ENCODE peak calls at places on chromosome 1, in six cellular contexts. B is HCT116, X is GM12878, V is K562, A is H1, C is HepG2. T is an unnamed sample. For H3K4me1 and H3K9me3, the result is how much of the 10 kb centered on the place peaks cover.

GRCh38 chr1:77024500-77024899 is 157.2 kb downstream of the ST6GALNAC5 start:
- DNase-seq in B (no peak), X (no peak), V (no peak), A (no peak), C (peak), T (no peak)

GRCh38 chr1:76547916-76548315 is 319.4 kb upstream of the ST6GALNAC5 start:
- DNase-seq in B (no peak), X (no peak), V (no peak), A (no peak), C (no peak), T (peak)

GRCh38 chr1:93575586-93576271 is 105.9 kb downstream of the BCAR3 start:
- DNase-seq in B (no peak), X (no peak), V (no peak), A (no peak), C (no peak), T (no peak)

GRCh38 chr1:227789042-227789880 is 26.2 kb upstream of the PRSS38 start:
- DNase-seq in B (no peak), X (no peak), V (no peak), A (peak), C (no peak), T (no peak)

GRCh38 chr1:96722161-96722908 is 751 bp downstream of the PTBP2 start:
- DNase-seq in B (no peak), X (no peak), V (peak), A (peak), C (peak), T (peak)

GRCh38 chr1:229664133-229664689 is 38.2 kb downstream of the URB2 start:
- DNase-seq in B (no peak), X (peak), V (peak), A (no peak), C (no peak), T (no peak)

GRCh38 chr1:86703696-86704455 is 500 bp upstream of the SH3GLB1 start:
- DNase-seq in B (no peak), X (peak), V (no peak), A (no peak), C (peak), T (no peak)

GRCh38 chr1:9258629-9259028 is 24.1 kb downstream of the H6PD start:
- DNase-seq in B (no peak), X (no peak), V (no peak), A (no peak), C (no peak), T (no peak)

GRCh38 chr1:92877081-92877711 is 45.4 kb downstream of the RPL5 start:
- DNase-seq in B (no peak), X (no peak), V (no peak), A (no peak), C (no peak), T (no peak)

GRCh38 chr1:22197644-22198043 is 54.7 kb upstream of the WNT4 start:
- DNase-seq in B (no peak), X (no peak), V (no peak), A (no peak), C (no peak), T (no peak)

GRCh38 chr1:80056179-80056578 is 1049.6 kb upstream of the ADGRL4 start:
- DNase-seq in B (no peak), X (no peak), V (no peak), A (no peak), C (no peak), T (no peak)

GRCh38 chr1:29800522-29800956 is 564.2 kb downstream of the PTPRU start:
- DNase-seq in B (peak), X (no peak), V (peak), A (no peak), C (no peak), T (no peak)

GRCh38 chr1:147496571-147496970 is 44.7 kb upstream of the BCL9 start:
- DNase-seq in B (peak), X (no peak), V (peak), A (no peak), C (peak), T (no peak)

GRCh38 chr1:81213279-81213678 is 587.5 kb upstream of the ADGRL2 start:
- DNase-seq in B (no peak), X (no peak), V (no peak), A (no peak), C (no peak), T (no peak)

GRCh38 chr1:211632808-211633522 is 42.5 kb downstream of the NEK2 start:
- DNase-seq in B (no peak), X (no peak), V (no peak), A (no peak), C (no peak), T (no peak)

GRCh38 chr1:25622526-25622925 is 5.9 kb downstream of the MAN1C1 start:
- DNase-seq in B (no peak), X (no peak), V (no peak), A (no peak), C (no peak), T (no peak)

GRCh38 chr1:25520446-25521061 is 22.9 kb upstream of the LDLRAP1 start:
- DNase-seq in B (peak), X (peak), V (peak), A (peak), C (peak), T (no peak)

GRCh38 chr1:184427722-184428121 is 40.9 kb downstream of the C1orf21 start:
- DNase-seq in B (no peak), X (no peak), V (no peak), A (no peak), C (no peak), T (no peak)

GRCh38 chr1:125065821-125066180 is 3881.0 kb downstream of the SRGAP2C start:
- DNase-seq in B (no peak), X (no peak), V (no peak), A (no peak), C (no peak), T (no peak)

GRCh38 chr1:206774096-206774495 is 1.8 kb upstream of the IL10 start:
- DNase-seq in B (no peak), X (no peak), V (no peak), A (no peak), C (no peak), T (no peak)

DNA sequence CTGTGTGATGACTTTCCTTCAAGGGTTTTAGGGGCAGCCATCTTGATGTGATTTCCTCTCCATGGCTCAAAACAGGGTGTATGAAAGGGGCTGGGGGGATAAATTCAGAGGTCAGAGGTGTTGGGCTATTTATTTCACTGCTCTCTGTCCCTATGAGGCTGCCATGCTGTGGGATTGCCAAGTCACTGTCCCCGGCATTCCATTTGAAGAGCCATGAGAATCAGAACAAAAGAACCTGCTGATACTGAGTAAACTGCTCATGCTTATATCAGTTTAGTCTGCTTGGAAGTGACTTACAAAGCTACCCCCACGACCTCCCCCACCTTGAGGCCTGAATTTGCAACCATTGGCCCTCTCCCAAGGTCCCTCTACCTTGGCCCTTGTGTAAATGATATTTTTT is 72.3 kb upstream of the UBE2U start:
- DNase-seq in B (no peak), X (no peak), V (no peak), A (no peak), C (no peak), T (no peak)
- H3K4me1 ChIP-seq in B (under half), X (under half), V (under half), A (under half), C (under half), T (under half)

DNA sequence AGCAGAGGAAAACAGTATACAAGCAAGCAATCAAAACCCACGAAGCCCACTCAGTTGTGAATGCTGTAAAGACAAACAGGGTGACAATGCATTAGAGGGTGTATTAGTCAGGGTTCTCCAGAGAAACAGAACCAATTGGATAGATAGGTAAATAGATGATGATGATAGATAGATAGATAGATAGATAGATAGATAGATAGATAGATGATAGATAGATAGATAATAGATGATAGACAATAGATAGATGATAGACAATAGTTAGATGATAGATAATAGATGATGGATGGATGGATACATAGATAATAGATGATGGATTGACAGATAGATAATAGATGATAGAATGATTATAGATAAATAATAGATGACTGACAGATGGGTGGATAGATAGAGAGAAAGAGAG is 48.3 kb downstream of the LRRC38 start:
- DNase-seq in B (no peak), X (no peak), V (no peak), A (no peak), C (no peak), T (no peak)
- H3K9me3 ChIP-seq in B (under half), X (under half), V (under half), A (half or more), C (under half), T (under half)

GRCh38 chr1:183272390-183272801 is 86.3 kb downstream of the LAMC2 start:
- DNase-seq in B (no peak), X (no peak), V (no peak), A (no peak), C (no peak), T (no peak)
- TF ChIP-seq ZNF274 in B (no peak), X (no peak), V (no peak), A (no peak), C (no peak), T (no peak)

GRCh38 chr1:98322966-98323365 is 338.6 kb upstream of the SNX7 start:
- DNase-seq in B (no peak), X (no peak), V (no peak), A (no peak), C (no peak), T (no peak)
- H3K4me1 ChIP-seq in B (under half), X (under half), V (under half), A (under half), C (under half), T (under half)

GRCh38 chr1:42524330-42524729 is 61.2 kb downstream of the CCDC30 start:
- DNase-seq in B (no peak), X (no peak), V (no peak), A (no peak), C (no peak), T (no peak)

GRCh38 chr1:42523171-42523570 is 60.1 kb downstream of the CCDC30 start:
- DNase-seq in B (no peak), X (no peak), V (no peak), A (no peak), C (no peak), T (no peak)

DNA sequence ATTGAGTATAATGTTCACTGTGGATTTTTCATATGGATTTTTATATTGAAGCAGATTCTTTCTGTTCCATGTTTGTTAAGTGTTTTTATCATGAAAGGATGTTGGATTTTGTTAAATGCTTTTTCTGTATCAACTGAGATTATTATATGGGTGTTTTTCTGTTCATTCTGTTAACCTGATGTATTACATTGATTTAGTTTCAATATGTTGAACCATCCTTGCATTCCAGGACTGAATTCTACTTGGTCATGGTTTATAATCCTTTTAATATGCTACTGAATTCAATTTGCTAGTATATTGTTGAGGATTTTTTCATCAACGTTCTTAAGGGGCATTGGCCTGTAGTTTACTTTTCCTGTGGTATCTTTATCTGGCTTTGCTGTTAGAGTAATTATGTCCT is 55.8 kb downstream of the CCDC30 start:
- DNase-seq in B (no peak), X (no peak), V (no peak), A (no peak), C (no peak), T (no peak)
- H3K9me3 ChIP-seq in B (under half), X (under half), V (under half), A (under half), C (under half), T (under half)

DNA sequence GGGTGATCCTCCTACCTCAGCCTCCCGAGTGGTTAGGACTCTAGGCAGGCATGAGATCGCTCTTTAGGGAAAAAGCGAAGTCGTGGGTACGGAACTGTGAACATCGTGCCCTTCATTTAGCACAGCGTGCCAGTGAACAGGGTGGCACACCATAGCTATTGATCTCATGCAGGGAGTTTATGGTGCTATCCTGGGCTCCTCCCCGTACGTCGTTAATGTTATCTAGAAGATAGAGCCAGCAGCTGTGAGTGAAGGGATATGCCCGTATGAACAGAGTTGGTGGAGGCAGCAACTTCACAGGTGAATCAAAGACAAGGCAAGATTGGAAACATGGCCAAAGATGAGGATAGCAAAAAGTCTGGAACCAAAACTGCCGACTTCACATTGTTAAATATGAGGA is 11.2 kb downstream of the CLCN6 start:
- DNase-seq in B (no peak), X (no peak), V (no peak), A (no peak), C (no peak), T (no peak)
- TF ChIP-seq ZNF274 in B (no peak), X (no peak), V (no peak), A (no peak), C (no peak), T (no peak)

GRCh38 chr1:201483373-201483949 is 14.5 kb upstream of the PHLDA3 start:
- DNase-seq in B (no peak), X (no peak), V (no peak), A (no peak), C (no peak), T (no peak)
- H3K4me1 ChIP-seq in B (under half), X (under half), V (under half), A (under half), C (under half), T (under half)

DNA sequence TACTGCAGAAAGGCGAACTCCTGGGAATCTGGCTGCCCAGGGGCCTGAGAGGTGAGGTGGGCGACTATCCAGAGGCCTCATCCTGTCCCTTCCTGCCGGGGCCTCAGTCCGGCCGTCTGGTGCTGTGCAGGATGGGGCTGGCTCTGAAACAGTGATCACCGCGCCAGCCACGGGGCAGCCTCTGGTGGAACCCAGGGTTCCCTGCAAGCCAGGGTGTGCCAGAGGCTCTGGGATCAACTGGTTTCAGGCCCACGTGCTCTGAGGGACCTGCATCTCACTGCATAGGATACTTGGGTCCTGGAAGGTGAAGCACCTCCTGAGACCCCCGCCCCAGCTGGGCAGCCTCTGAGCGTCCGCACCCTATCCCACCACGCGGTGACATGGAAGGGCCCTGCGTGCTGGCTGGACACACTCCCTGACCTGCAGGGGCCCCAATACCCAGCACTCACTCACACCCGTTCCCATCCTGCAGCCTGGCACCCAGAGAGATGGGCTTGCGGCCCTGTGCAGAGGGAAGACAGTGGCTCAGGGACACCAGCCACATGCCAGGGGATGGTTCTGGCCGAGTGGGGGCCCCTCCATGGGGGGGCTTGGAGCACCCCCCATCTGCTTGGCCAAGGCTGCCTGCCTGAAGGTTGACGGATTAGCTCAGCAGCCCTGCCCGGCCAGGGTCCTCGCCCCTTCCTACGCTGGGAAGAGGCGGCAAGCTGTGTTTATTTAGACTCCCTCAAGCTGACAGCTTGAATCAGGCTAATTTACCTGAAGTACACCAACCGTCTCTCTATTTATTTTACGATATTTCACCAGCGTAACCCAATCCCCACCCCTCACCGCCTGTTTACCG is 64.3 kb upstream of the TTC34 start:
- DNase-seq in B (no peak), X (no peak), V (no peak), A (no peak), C (no peak), T (no peak)
- H3K9me3 ChIP-seq in B (under half), X (under half), V (under half), A (half or more), C (under half), T (under half)

GRCh38 chr1:224938652-224939051 is 9.2 kb downstream of the DNAH14 start:
- DNase-seq in B (no peak), X (no peak), V (no peak), A (no peak), C (no peak), T (no peak)

GRCh38 chr1:224939844-224940425 is 10.5 kb downstream of the DNAH14 start:
- DNase-seq in B (no peak), X (no peak), V (no peak), A (no peak), C (no peak), T (no peak)
- TF ChIP-seq ZNF274 in B (no peak), X (no peak), V (no peak), A (no peak), C (no peak), T (no peak)

T was measured in NT2/D1.